ENCODE peak calls at places on chromosome 19, in seven cellular contexts. M, E, J, V, N, A and Z are unnamed samples.

GRCh38 chr19:6476155-6476895 is 5.3 kb downstream of the DENND1C start:
- DNase-seq in E (no peak), V (peak; percentile 96), N (peak; percentile 87), J (no peak), A (peak; percentile 93), M (peak; percentile 71), Z (peak; percentile 29)

GRCh38 chr19:10402441-10403038 is 802 bp downstream of the CDC37 start:
- DNase-seq in N (no peak), E (no peak), A (peak; percentile 68), M (no peak), J (no peak), V (peak; percentile 82), Z (peak; percentile 23)

GRCh38 chr19:31943778-31944177 is 401.6 kb upstream of the ZNF507 start:
- DNase-seq in M (no peak), N (no peak), V (no peak), E (no peak), A (no peak), J (peak; percentile 10), Z (no peak)

GRCh38 chr19:49553451-49554271 is 25.9 kb downstream of the RCN3 start:
- DNase-seq in N (no peak), A (no peak), J (no peak), E (no peak), V (no peak), M (peak; percentile 56), Z (no peak)

GRCh38 chr19:8147579-8147978 is 1.8 kb downstream of the FBN3 start:
- DNase-seq in A (no peak), J (no peak), V (no peak), N (no peak), M (no peak), E (no peak), Z (peak; percentile 85)

GRCh38 chr19:54339646-54340358 is 840 bp upstream of the LILRA4 start:
- DNase-seq in A (no peak), N (no peak), V (no peak), E (no peak), J (no peak), M (no peak), Z (no peak)

GRCh38 chr19:57192064-57192395 is 730 bp downstream of the ZNF264 start:
- DNase-seq in V (peak; percentile 6), A (no peak), N (no peak), J (no peak), M (no peak), E (no peak), Z (peak; percentile 32)

GRCh38 chr19:13880059-13880672 is 3.2 kb downstream of the NANOS3 start:
- DNase-seq in N (peak; percentile 99), V (peak; percentile 97), M (peak; percentile 99), A (peak; percentile 99), E (peak; percentile 89), J (peak; percentile 96), Z (peak; percentile 98)

GRCh38 chr19:35299523-35300339 is 7.8 kb downstream of the MAG start:
- DNase-seq in N (no peak), M (no peak), A (no peak), E (no peak), J (no peak), V (no peak), Z (no peak)

GRCh38 chr19:898663-899062 is 5.4 kb downstream of the RNU6-9 start:
- DNase-seq in J (no peak), E (no peak), A (no peak), N (no peak), V (peak; percentile 49), M (peak; percentile 61), Z (no peak)

GRCh38 chr19:15248106-15248505 is 15.9 kb upstream of the EPHX3 start:
- DNase-seq in E (no peak), J (no peak), M (no peak), V (no peak), A (no peak), N (no peak), Z (no peak)

GRCh38 chr19:14544047-14544446 is 14.7 kb downstream of the TECR start:
- DNase-seq in M (no peak), J (no peak), V (no peak), N (no peak), E (no peak), A (no peak), Z (no peak)

GRCh38 chr19:21138130-21138529 is 3.7 kb upstream of the ZNF431 start:
- DNase-seq in J (no peak), V (no peak), N (no peak), M (no peak), E (no peak), A (no peak), Z (no peak)

GRCh38 chr19:789473-790052 is 7.7 kb upstream of the PTBP1 start:
- DNase-seq in V (no peak), J (no peak), N (peak; percentile 80), M (no peak), E (no peak), A (no peak), Z (no peak)

GRCh38 chr19:40240332-40240731 is 13.8 kb upstream of the CCNP start:
- DNase-seq in A (peak; percentile 22), V (no peak), E (no peak), M (no peak), J (no peak), N (no peak), Z (no peak)
- H3K4me3 ChIP-seq in A (no peak overlapping the region), V (no peak overlapping the region), E (no peak overlapping the region), M (no peak overlapping the region), J (no peak overlapping the region), N (no peak overlapping the region), Z (no peak overlapping the region)

GRCh38 chr19:40281381-40282208 is 3.5 kb downstream of the AKT2 start:
- DNase-seq in N (no peak), A (peak; percentile 18), V (peak; percentile 66), M (no peak), J (no peak), E (no peak), Z (peak; percentile 50)
- H3K4me1 ChIP-seq in N (peaks cover 58% of the 10 kb centered on the region), A (peaks cover 74% of the 10 kb centered on the region), V (peaks cover 65% of the 10 kb centered on the region), M (peaks cover 74% of the 10 kb centered on the region), J (peaks cover 23% of the 10 kb centered on the region), E (peaks cover 28% of the 10 kb centered on the region), Z (peaks cover 66% of the 10 kb centered on the region)

GRCh38 chr19:45821103-45821521 is 6.0 kb upstream of the RSPH6A start:
- DNase-seq in E (no peak), A (no peak), J (no peak), V (no peak), M (no peak), N (no peak), Z (no peak)
- H3K36me3 ChIP-seq in E (peaks cover 39% of the 10 kb centered on the region), A (peaks cover 67% of the 10 kb centered on the region), J (peaks cover 4% of the 10 kb centered on the region), V (peaks cover 37% of the 10 kb centered on the region), M (peaks cover 26% of the 10 kb centered on the region), N (peaks cover 9% of the 10 kb centered on the region), Z (peaks cover 43% of the 10 kb centered on the region)

GRCh38 chr19:29528946-29529645 is 3.3 kb downstream of the VSTM2B start:
- DNase-seq in E (no peak), N (no peak), V (no peak), J (no peak), A (no peak), M (no peak), Z (no peak)
- H3K4me3 ChIP-seq in E (peak overlapping the region; percentile 33), N (no peak overlapping the region), V (peak overlapping the region; percentile 15), J (no peak overlapping the region), A (no peak overlapping the region), M (peak overlapping the region; percentile 37), Z (no peak overlapping the region)

GRCh38 chr19:38298841-38299680 is 5.0 kb upstream of the C19orf33 start:
- DNase-seq in N (no peak), M (no peak), V (no peak), J (peak; percentile 57), E (no peak), A (no peak), Z (no peak)
- H3K4me1 ChIP-seq in N (no peaks in the 10 kb centered on the region), M (no peaks in the 10 kb centered on the region), V (no peaks in the 10 kb centered on the region), J (peaks cover 5% of the 10 kb centered on the region), E (peaks cover 2% of the 10 kb centered on the region), A (peaks cover 9% of the 10 kb centered on the region), Z (peaks cover 6% of the 10 kb centered on the region)

GRCh38 chr19:40697007-40697406 is 6.6 kb upstream of the NUMBL start:
- DNase-seq in A (no peak), V (no peak), N (no peak), J (no peak), M (no peak), E (no peak), Z (no peak)

GRCh38 chr19:40703029-40703755 is 12.7 kb upstream of the NUMBL start:
- DNase-seq in N (no peak), J (no peak), E (no peak), V (no peak), A (no peak), M (no peak), Z (no peak)

GRCh38 chr19:40701758-40702157 is 11.3 kb upstream of the NUMBL start:
- DNase-seq in J (no peak), M (no peak), E (no peak), A (no peak), V (no peak), N (no peak), Z (no peak)

GRCh38 chr19:40702337-40703012 is 12.0 kb upstream of the NUMBL start:
- DNase-seq in V (no peak), A (no peak), E (no peak), M (no peak), N (no peak), J (no peak), Z (no peak)

GRCh38 chr19:40700083-40700482 is 9.6 kb upstream of the NUMBL start:
- DNase-seq in J (no peak), V (no peak), M (no peak), A (no peak), N (no peak), E (no peak), Z (no peak)
- H3K36me3 ChIP-seq in J (no peaks in the 10 kb centered on the region), V (peaks cover 17% of the 10 kb centered on the region), M (peaks cover 24% of the 10 kb centered on the region), A (peaks cover 74% of the 10 kb centered on the region), N (peaks cover 10% of the 10 kb centered on the region), E (peaks cover 43% of the 10 kb centered on the region), Z (peaks cover 25% of the 10 kb centered on the region)

GRCh38 chr19:45682117-45682516 is 9.6 kb downstream of the SNRPD2 start:
- DNase-seq in M (no peak), V (no peak), E (no peak), J (no peak), A (no peak), N (no peak), Z (no peak)
- H3K4me3 ChIP-seq in M (peak overlapping the region; percentile 50), V (no peak overlapping the region), E (peak overlapping the region; percentile 69), J (no peak overlapping the region), A (no peak overlapping the region), N (no peak overlapping the region), Z (no peak overlapping the region)

GRCh38 chr19:4113398-4114088 is 10.4 kb downstream of the MAP2K2 start:
- DNase-seq in J (no peak), N (no peak), A (no peak), E (no peak), M (no peak), V (no peak), Z (no peak)

GRCh38 chr19:4112367-4112766 is 11.6 kb downstream of the MAP2K2 start:
- DNase-seq in M (no peak), E (no peak), J (no peak), A (no peak), N (no peak), V (no peak), Z (no peak)

GRCh38 chr19:4115818-4116385 is 8.0 kb downstream of the MAP2K2 start:
- DNase-seq in E (no peak), N (no peak), V (no peak), A (no peak), J (no peak), M (no peak), Z (no peak)

GRCh38 chr19:4115050-4115817 is 8.7 kb downstream of the MAP2K2 start:
- DNase-seq in E (no peak), A (no peak), J (no peak), M (peak; percentile 72), V (no peak), N (no peak), Z (no peak)

GRCh38 chr19:4114181-4114580 is 9.7 kb downstream of the MAP2K2 start:
- DNase-seq in E (no peak), A (no peak), V (no peak), N (no peak), M (no peak), J (no peak), Z (no peak)
- H3K4me1 ChIP-seq in E (no peaks in the 10 kb centered on the region), A (peaks cover 29% of the 10 kb centered on the region), V (no peaks in the 10 kb centered on the region), N (no peaks in the 10 kb centered on the region), M (peaks cover 43% of the 10 kb centered on the region), J (no peaks in the 10 kb centered on the region), Z (peaks cover 4% of the 10 kb centered on the region)